ENCODE peak calls at places on chromosomes 4 and X, in four cellular contexts. G, N, Z and Y are unnamed samples.

GRCh38 chr4:144970597-144970996 is 127.4 kb downstream of the ANAPC10 start:
- DNase-seq in G (no peak), N (no peak), Z (no peak), Y (no peak)

GRCh38 chr4:125432078-125432477 is 117.3 kb downstream of the FAT4 start:
- DNase-seq in G (no peak), N (no peak), Z (peak), Y (no peak)

GRCh38 chrX:120672389-120672788 is 42.5 kb upstream of the C1GALT1C1 start:
- DNase-seq in G (no peak), N (no peak), Z (peak), Y (no peak)

GRCh38 chr4:16875487-16875886 is 23.0 kb downstream of the LDB2 start:
- DNase-seq in G (no peak), N (no peak), Z (no peak), Y (no peak)

GRCh38 chrX:129609395-129609794 is 45.4 kb downstream of the APLN start:
- DNase-seq in G (no peak), N (no peak), Z (no peak), Y (no peak)

GRCh38 chr4:32560306-32560705 is 1840.1 kb downstream of the PCDH7 start:
- DNase-seq in G (no peak), N (no peak), Z (no peak), Y (no peak)

GRCh38 chr4:80265571-80266266 is 745 bp upstream of the FGF5 start:
- DNase-seq in G (no peak), N (no peak), Z (no peak), Y (peak)

GRCh38 chr4:138650917-138651564 is 364.5 kb upstream of the NOCT start:
- DNase-seq in G (no peak), N (no peak), Z (no peak), Y (no peak)

GRCh38 chrX:39813631-39814246 is 284.0 kb downstream of the BCOR start:
- DNase-seq in G (no peak), N (peak), Z (no peak), Y (no peak)

GRCh38 chr4:28772066-28772465 is 1911.4 kb downstream of the STIM2 start:
- DNase-seq in G (no peak), N (no peak), Z (no peak), Y (no peak)

GRCh38 chr4:111754003-111754402 is 391.3 kb upstream of the FAM241A start:
- DNase-seq in G (no peak), N (no peak), Z (no peak), Y (no peak)

GRCh38 chrX:50448565-50448964 is 22.1 kb downstream of the DGKK start:
- DNase-seq in G (peak), N (peak), Z (peak), Y (no peak)

GRCh38 chr4:90113881-90114457 is 13.2 kb upstream of the CCSER1 start:
- DNase-seq in G (no peak), N (no peak), Z (no peak), Y (no peak)

GRCh38 chr4:141636771-141637460 is 533 bp downstream of the IL15 start:
- DNase-seq in G (no peak), N (peak), Z (no peak), Y (peak)

GRCh38 chr4:8315343-8316250 is 46.0 kb downstream of the HTRA3 start:
- DNase-seq in G (peak), N (peak), Z (peak), Y (no peak)

GRCh38 chrX:43880439-43880838 is 1.8 kb downstream of the MAOB start:
- DNase-seq in G (no peak), N (no peak), Z (no peak), Y (no peak)

GRCh38 chr4:147340111-147340510 is 140.8 kb upstream of the EDNRA start:
- DNase-seq in G (no peak), N (no peak), Z (no peak), Y (no peak)

GRCh38 chr4:23881674-23882337 is 8.0 kb downstream of the PPARGC1A start:
- DNase-seq in G (no peak), N (no peak), Z (peak), Y (no peak)
- TF ChIP-seq CTCF in G (no peak), N (peak), Z (peak), Y (no peak)

DNA sequence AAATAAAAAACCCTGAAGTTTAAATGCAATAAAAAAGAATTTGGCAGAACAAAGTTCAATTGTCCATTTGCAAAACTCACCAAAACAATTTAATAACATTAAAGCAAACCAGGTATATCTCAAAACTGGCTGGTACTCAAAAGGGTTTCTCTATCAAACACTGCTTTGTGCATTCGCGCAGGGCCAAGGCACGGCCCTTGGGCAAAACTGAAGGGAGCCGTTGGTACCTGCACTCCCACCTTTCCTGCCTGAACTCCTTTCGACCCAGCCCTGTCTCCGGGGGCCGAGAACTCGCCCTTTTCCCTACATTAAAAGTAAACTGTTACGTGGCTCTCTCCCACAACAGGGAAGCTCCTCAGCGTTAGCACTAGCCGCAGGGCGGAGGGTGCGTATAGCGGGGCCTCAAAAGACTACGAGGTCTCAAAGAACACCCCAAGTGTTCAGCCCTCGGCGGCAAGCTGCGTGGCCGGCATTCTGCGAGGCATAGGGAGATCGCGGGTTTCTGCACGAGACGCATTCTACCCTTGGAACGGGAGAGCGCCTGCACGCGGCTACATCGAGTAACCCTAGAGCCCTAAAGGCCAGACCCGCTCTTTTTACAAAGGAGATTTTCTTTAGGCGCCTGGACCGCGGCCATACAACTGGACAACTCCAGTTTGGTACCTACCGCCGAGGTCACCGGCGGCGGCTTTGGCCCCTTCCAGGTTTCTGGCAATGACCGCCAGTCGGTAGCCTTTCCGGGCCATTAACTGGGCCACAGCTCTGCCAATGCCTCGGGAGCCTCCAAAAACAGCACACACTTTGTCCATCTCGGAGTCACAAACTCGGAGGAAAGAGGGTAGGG is 552 bp downstream of the CBR4 start:
- DNase-seq in G (peak), N (peak), Z (peak), Y (peak)
- TF ChIP-seq CTCF in G (peak), N (no peak), Z (peak), Y (no peak)

DNA sequence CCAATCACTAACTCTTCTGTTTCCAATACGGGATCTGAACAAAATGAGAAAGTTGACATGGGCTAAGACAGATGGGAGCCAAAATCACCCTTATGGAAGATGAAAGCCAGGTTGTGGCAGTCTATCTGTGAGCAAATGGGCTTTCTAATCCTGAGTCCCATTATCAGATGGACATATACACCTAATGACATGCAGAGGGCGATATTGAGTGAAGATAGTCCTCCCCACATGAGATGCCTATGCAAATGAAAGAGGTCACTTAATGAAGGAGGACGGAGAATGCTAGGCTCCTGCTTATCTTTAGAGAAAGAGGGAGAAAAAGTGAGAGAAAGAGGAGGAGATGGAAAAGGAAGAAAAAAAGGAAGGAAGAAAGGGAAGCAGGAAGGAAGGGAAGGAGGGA is 547.5 kb downstream of the NLGN4X start:
- DNase-seq in G (no peak), N (no peak), Z (no peak), Y (no peak)
- TF ChIP-seq CTCF in G (no peak), N (no peak), Z (no peak), Y (peak)

GRCh38 chr4:20735931-20736330 is 35.7 kb downstream of the PACRGL start:
- DNase-seq in G (no peak), N (no peak), Z (no peak), Y (no peak)
- TF ChIP-seq CTCF in G (no peak), N (no peak), Z (no peak), Y (no peak)

GRCh38 chr4:75935628-75936027 is 5.2 kb downstream of the NAAA start:
- DNase-seq in G (no peak), N (no peak), Z (no peak), Y (no peak)

GRCh38 chr4:75939890-75940691 is 722 bp downstream of the NAAA start:
- DNase-seq in G (peak), N (peak), Z (peak), Y (peak)

DNA sequence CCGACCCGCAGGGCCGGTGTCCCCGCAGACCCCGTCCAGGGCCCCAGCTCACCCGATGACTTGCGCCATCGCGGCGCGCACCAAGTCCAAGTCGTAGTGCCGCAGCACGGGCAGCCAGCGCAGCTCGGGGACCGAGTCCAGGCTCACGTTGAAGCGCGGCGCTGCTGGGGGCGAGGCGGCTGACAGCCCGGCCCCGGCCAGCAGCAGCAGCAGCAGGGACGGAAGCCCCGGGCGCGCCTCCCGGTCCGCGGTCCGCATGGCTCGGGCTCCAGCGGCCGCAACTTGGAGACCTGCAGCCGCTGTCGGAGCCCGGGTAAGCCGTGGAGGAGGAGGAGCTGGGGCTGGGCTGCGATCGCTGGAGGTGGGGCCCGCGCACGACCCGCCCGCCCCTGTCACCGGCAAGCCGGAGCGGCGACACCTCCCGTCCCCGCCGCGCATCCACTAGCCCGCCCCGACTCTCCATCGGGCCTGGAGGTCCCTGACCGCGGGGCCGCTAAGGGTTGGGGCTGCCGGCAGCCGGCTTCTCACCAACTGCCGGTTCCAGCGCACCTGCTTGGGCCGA is at the start of gene NAAA:
- DNase-seq in G (peak), N (peak), Z (peak), Y (peak)
- TF ChIP-seq CTCF in G (peak), N (no peak), Z (peak), Y (peak)